ENCODE peak calls at places on chromosomes 11 and 22, in four cellular contexts. T, W, E and L are unnamed samples.

GRCh38 chr22:29813563-29813962 is 24.5 kb downstream of the ASCC2 start:
- DNase-seq in E (no peak), W (no peak), T (peak; percentile 68), L (no peak)

GRCh38 chr22:19503869-19504268 is 20.3 kb downstream of the CLDN5 start:
- DNase-seq in T (peak; percentile 52), E (no peak), W (no peak), L (no peak)

GRCh38 chr11:37770145-37770544 is 1172.1 kb upstream of the RAG2 start:
- DNase-seq in W (peak; percentile 36), T (no peak), E (no peak), L (no peak)

GRCh38 chr11:73716153-73717056 is 44.5 kb downstream of the RAB6A start:
- DNase-seq in W (peak; percentile 2), E (no peak), T (no peak), L (no peak)

GRCh38 chr22:42799061-42799460 is 58.0 kb downstream of the ARFGAP3 start:
- DNase-seq in W (no peak), E (no peak), T (no peak), L (no peak)

GRCh38 chr11:100855466-100856067 is 168.5 kb downstream of the ARHGAP42 start:
- DNase-seq in T (peak; percentile 18), E (no peak), W (peak; percentile 68), L (no peak)

GRCh38 chr11:44566952-44567875 is 1.8 kb downstream of the CD82 start:
- DNase-seq in W (no peak), E (no peak), T (peak; percentile 2), L (no peak)

GRCh38 chr11:12216542-12217422 is 106.4 kb downstream of the MICAL2 start:
- DNase-seq in E (no peak), T (no peak), W (peak; percentile 36), L (no peak)

GRCh38 chr22:22752556-22753477 is 108.4 kb downstream of the GGTLC2 start:
- DNase-seq in W (peak; percentile 47), E (peak; percentile 38), T (peak; percentile 65), L (no peak)

GRCh38 chr11:60127311-60127811 is 38.9 kb downstream of the MS4A2 start:
- DNase-seq in T (peak; percentile 17), E (no peak), W (no peak), L (no peak)

GRCh38 chr22:28052818-28053217 is 133.8 kb upstream of the PITPNB start:
- DNase-seq in T (no peak), W (no peak), E (no peak), L (no peak)

GRCh38 chr22:37887610-37888378 is 18.3 kb upstream of the MICALL1 start:
- DNase-seq in T (no peak), W (peak; percentile 65), E (no peak), L (no peak)

GRCh38 chr11:35688023-35688422 is 25.4 kb downstream of the TRIM44 start:
- DNase-seq in W (peak; percentile 71), T (no peak), E (no peak), L (no peak)

GRCh38 chr22:22047266-22047665 is 64.7 kb upstream of the TOP3B start:
- DNase-seq in T (no peak), W (no peak), E (no peak), L (no peak)

GRCh38 chr11:68903631-68904457 is at the start of the genes IGHMBP2 and MRPL21:
- DNase-seq in E (peak; percentile 93), T (peak; percentile 85), W (peak; percentile 80), L (no peak)

GRCh38 chr11:63616953-63617352 is 2.7 kb upstream of the PLAAT3 start:
- DNase-seq in E (no peak), W (no peak), T (no peak), L (no peak)

GRCh38 chr11:1203505-1204271 is 19.2 kb upstream of the MUC5B start:
- DNase-seq in E (no peak), T (no peak), W (no peak), L (no peak)

GRCh38 chr11:132987936-132988335 is 544.4 kb downstream of the OPCML start:
- DNase-seq in T (no peak), W (no peak), E (no peak), L (no peak)

GRCh38 chr11:19935507-19935906 is 222.9 kb downstream of the NAV2 start:
- DNase-seq in W (peak; percentile 86), T (no peak), E (no peak), L (no peak)

GRCh38 chr11:102244681-102245409 is 72.4 kb upstream of the BIRC3 start:
- DNase-seq in E (no peak), T (no peak), W (peak; percentile 87), L (no peak)

GRCh38 chr11:128872094-128872493 is 5.0 kb upstream of the KCNJ1 start:
- DNase-seq in W (no peak), T (no peak), E (no peak), L (no peak)

GRCh38 chr11:12552677-12553076 is 121.5 kb upstream of the TEAD1 start:
- DNase-seq in E (no peak), T (no peak), W (peak; percentile 90), L (no peak)

GRCh38 chr22:33971561-33971961 is 51.3 kb upstream of the LARGE1 start:
- DNase-seq in W (no peak), E (no peak), T (no peak), L (no peak)

GRCh38 chr11:102186836-102187235 is 76.6 kb downstream of the YAP1 start:
- DNase-seq in T (no peak), W (no peak), E (no peak), L (no peak)

GRCh38 chr11:119318240-119319135 is 1.6 kb upstream of the MCAM start:
- DNase-seq in W (peak; percentile 81), T (no peak), E (no peak), L (peak; percentile 70)

GRCh38 chr11:98115873-98116272 is 904.9 kb upstream of the CNTN5 start:
- DNase-seq in T (no peak), W (no peak), E (no peak), L (no peak)
- TF ChIP-seq RAD21 in T (no peak), W (no peak), E (no peak), L (no peak)

GRCh38 chr22:36397081-36397766 is 9.5 kb upstream of the MYH9 start:
- DNase-seq in T (no peak), E (no peak), W (peak; percentile 72), L (no peak)
- TF ChIP-seq CHD1 in T (no peak), E (no peak), W (no peak), L (no peak)

DNA sequence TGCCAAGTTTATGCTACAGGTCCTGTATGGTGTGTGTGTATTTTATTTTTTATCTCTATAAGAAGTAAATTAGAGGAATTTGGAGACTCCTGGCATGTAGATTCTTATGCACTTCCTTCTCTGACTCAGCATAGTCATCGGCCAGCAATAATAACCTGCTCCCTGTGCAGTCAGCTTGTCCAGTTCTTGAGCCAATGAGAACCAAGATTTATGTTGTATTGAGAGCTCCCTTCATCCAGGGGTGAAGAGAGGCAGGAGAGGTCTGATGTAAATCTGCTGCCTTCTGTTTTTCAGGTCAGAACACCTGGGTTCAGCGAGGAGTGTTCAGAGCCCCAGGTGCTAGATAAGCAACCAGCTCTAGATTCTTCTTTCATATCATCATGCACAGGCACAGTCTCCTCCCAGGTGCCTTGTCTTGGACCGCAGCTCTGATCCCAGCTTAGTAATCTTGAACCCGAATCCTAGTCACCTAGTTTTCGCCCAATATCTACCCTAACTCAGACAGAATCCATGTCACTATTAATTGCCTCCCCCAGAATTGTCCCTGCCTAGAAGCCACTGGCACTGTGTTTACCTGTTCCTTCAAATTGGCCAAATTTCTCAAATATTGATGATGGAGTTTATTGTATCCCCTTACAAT is 328.2 kb upstream of the NCAM1 start:
- DNase-seq in W (no peak), T (no peak), E (no peak), L (no peak)
- TF ChIP-seq RAD21 in W (no peak), T (no peak), E (no peak), L (no peak)

DNA sequence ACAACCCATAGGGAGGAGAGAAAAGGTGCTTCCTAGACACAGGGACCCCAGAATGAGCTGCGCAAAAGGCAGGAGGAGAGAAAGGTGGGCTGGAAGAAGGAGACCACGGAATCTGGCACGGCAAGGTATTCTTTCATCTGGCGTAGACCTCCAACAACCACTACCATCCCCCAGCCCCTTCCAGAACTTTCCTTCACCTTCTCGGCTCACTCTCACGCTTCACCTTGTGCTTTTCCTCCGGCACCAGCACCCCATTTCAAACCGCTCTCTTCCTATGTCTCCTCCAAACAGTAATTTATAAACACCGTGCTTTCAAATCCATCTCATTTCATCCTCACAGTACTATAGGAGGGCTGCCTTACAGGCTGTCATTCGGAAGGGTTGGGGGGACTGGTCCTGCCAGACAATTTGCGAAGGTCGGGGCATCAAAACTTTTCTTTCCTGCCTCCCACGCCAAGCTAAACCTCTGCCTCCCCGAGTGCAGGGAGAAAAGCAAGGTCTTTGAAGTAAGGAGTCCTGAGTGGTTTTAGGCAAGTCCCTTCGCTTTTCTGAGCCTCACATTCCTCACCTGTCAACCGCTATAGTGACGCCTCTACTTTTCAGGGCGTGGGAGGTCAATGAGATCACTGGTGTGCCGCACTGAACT is 937 bp downstream of the KCTD21 start:
- DNase-seq in E (no peak), T (no peak), W (no peak), L (no peak)
- TF ChIP-seq CHD1 in E (no peak), T (no peak), W (no peak), L (no peak)

DNA sequence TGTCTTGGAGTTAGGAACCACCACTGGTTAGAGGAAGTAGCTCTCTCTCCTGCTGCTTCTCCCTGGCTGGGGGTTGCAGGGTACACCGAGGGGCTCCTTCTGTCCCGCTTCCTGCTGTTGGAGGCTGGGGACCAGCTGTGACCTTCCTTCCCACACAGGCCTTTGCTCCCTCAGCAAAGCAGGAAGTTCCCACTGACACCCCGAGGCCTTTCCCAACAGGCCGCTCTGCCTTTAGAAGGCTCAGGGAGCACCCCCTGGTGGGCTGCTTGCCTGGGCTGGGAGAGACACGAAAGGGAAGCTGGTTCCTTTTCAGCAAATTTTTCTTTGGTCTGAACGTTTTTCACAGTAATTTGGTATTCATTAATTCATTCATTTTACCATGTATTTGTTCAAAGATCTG is 527.9 kb upstream of the B3GAT1 start:
- DNase-seq in E (no peak), W (no peak), T (no peak), L (no peak)
- TF ChIP-seq RAD21 in E (peak; percentile 30), W (no peak), T (peak; percentile 42), L (no peak)

DNA sequence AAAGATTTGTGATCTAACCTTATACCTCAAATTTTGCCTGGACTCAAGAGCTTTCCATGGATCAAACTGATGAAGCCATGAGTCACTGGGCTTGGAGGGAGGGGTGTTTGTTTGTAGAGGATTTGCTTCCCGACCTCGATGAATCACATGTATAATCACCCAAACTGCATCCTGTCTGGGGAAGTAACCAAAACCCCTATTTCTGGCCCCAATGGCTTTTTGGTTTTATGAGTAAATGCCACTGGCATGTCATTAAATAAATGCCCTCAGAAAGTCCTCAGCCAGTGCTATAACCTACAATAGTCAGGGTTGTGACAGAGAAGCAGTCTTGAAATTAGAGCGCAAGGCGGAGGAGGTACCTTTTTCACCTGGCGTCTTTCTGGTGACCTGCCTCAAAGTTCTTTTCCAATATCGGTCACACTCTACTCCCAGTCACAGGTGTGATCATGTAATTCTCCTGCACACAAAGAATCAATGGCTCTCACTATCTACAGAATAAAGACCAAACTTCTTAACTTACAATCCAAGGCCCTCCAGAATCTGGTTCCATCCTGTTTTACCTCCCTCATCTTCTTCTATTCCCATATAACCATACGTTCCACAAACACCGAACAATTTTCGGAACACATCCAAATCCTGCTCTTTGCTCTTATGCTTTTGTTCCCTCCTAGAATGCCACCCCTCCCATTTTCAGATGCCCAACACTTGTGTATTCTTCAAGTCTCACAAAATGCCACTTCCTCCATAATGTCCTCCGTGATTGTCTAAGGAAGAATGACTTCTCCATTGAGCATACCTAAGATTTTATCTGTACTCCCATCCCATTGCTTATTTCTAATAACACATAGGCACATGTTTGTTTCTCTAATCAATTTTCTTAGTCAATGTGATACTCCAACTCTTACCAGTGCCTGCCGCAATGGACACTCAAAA is 81.3 kb upstream of the BLID start:
- DNase-seq in W (peak; percentile 99), E (no peak), T (no peak), L (no peak)
- TF ChIP-seq CHD1 in W (peak; percentile 53), E (no peak), T (no peak), L (no peak)